ENCODE peak calls at places on chromosomes 11 and 22, in five cellular contexts. One of them, this sample, is unnamed.

GRCh38 chr11:60951909-60952741 is at the start of gene SLC15A3:
- DNase-seq in CD8-positive, alpha-beta T cell: peak
- DNase-seq in endodermal cell: peak
- DNase-seq in tibial nerve: peak
- DNase-seq in stomach: peak
- DNase-seq in this sample: peak

GRCh38 chr11:44305643-44306468 is 4.1 kb downstream of the ALX4 start:
- DNase-seq in CD8-positive, alpha-beta T cell: no peak
- DNase-seq in endodermal cell: peak
- DNase-seq in stomach: peak
- DNase-seq in tibial nerve: no peak
- DNase-seq in this sample: no peak

GRCh38 chr11:65546217-65546958 is 11.8 kb downstream of the LTBP3 start:
- DNase-seq in tibial nerve: peak
- DNase-seq in stomach: peak
- DNase-seq in CD8-positive, alpha-beta T cell: peak
- DNase-seq in endodermal cell: peak
- DNase-seq in this sample: peak

GRCh38 chr22:46500201-46500600 is 37.2 kb downstream of the CELSR1 start:
- DNase-seq in stomach: no peak
- DNase-seq in endodermal cell: peak
- DNase-seq in tibial nerve: no peak
- DNase-seq in CD8-positive, alpha-beta T cell: no peak
- DNase-seq in this sample: no peak

GRCh38 chr11:28674432-28675076 is 566.4 kb downstream of the METTL15 start:
- DNase-seq in endodermal cell: peak
- DNase-seq in tibial nerve: no peak
- DNase-seq in stomach: no peak
- DNase-seq in CD8-positive, alpha-beta T cell: no peak
- DNase-seq in this sample: no peak

GRCh38 chr22:19756288-19757128 is 4.1 kb upstream of the TBX1 start:
- DNase-seq in tibial nerve: no peak
- DNase-seq in endodermal cell: peak
- DNase-seq in stomach: peak
- DNase-seq in CD8-positive, alpha-beta T cell: peak
- DNase-seq in this sample: peak

GRCh38 chr11:45089845-45090499 is 56.5 kb upstream of the PRDM11 start:
- DNase-seq in CD8-positive, alpha-beta T cell: no peak
- DNase-seq in stomach: no peak
- DNase-seq in tibial nerve: no peak
- DNase-seq in endodermal cell: peak
- DNase-seq in this sample: no peak

GRCh38 chr11:17351510-17352176 is at the start of gene NCR3LG1:
- DNase-seq in tibial nerve: peak
- DNase-seq in stomach: peak
- DNase-seq in CD8-positive, alpha-beta T cell: peak
- DNase-seq in endodermal cell: peak
- DNase-seq in this sample: peak

GRCh38 chr11:21771097-21771496 is 421.8 kb upstream of the ANO5 start:
- DNase-seq in tibial nerve: no peak
- DNase-seq in endodermal cell: no peak
- DNase-seq in CD8-positive, alpha-beta T cell: no peak
- DNase-seq in stomach: no peak
- DNase-seq in this sample: no peak

GRCh38 chr11:44058275-44058674 is 7.8 kb upstream of the ACCS start:
- DNase-seq in CD8-positive, alpha-beta T cell: no peak
- DNase-seq in stomach: no peak
- DNase-seq in tibial nerve: no peak
- DNase-seq in endodermal cell: no peak
- DNase-seq in this sample: no peak

GRCh38 chr22:49630448-49630946 is 197.2 kb downstream of the BRD1 start:
- DNase-seq in tibial nerve: no peak
- DNase-seq in CD8-positive, alpha-beta T cell: no peak
- DNase-seq in endodermal cell: no peak
- DNase-seq in stomach: no peak
- DNase-seq in this sample: no peak

GRCh38 chr22:49629024-49629570 is 198.6 kb downstream of the BRD1 start:
- DNase-seq in stomach: no peak
- DNase-seq in tibial nerve: no peak
- DNase-seq in CD8-positive, alpha-beta T cell: no peak
- DNase-seq in endodermal cell: no peak
- DNase-seq in this sample: no peak

GRCh38 chr22:49628351-49629023 is 199.2 kb downstream of the BRD1 start:
- DNase-seq in tibial nerve: no peak
- DNase-seq in CD8-positive, alpha-beta T cell: no peak
- DNase-seq in stomach: no peak
- DNase-seq in endodermal cell: no peak
- DNase-seq in this sample: no peak

GRCh38 chr22:49627217-49628181 is 200.2 kb downstream of the BRD1 start:
- DNase-seq in CD8-positive, alpha-beta T cell: no peak
- DNase-seq in endodermal cell: peak
- DNase-seq in stomach: no peak
- DNase-seq in tibial nerve: no peak
- DNase-seq in this sample: no peak

DNA sequence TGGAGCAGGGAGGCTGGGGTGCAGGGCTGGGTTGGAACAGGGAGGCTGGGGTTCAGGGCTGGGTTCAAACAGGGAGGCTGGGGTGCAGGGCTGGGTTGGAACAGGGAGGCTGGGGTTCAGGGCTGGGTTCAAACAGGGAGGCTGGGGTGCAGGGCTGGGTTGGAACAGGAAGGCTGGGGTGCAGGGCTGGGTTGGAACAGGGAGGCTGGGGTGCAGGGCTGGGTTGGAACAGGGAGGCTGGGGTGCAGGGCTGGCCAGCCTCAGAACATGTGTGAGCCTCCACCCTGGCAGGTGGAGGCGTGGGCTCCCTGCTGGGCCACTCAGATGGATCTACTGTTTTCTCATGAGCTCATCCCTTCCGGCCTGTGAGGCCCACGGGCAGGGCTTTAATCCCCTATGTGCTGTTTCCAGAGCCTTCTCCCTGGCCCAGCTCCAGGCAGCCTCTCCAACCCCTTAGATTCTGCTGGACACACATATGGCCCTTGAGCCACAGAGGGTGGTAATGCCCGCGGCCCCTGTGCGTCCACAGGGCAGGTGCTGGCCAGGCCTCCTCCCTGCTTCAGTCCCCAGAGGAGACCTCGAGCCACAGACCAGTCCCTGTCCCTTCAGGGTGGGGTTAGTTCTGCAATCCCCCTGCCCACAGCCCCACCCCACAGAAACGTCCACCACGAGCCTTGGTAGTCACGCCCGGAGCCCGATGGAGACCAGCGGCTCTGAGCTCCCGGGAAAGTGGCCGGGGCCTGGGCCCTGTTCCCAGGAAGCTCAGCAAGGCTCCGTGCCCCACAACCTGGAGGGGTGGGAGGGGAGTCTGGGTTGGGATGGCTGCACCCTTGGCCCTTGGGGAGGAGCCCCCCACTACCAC is 197.9 kb downstream of the BRD1 start:
- DNase-seq in tibial nerve: no peak
- DNase-seq in endodermal cell: no peak
- DNase-seq in stomach: no peak
- DNase-seq in CD8-positive, alpha-beta T cell: no peak
- DNase-seq in this sample: no peak
- TF ChIP-seq CTCF in tibial nerve: no peak
- TF ChIP-seq CTCF in endodermal cell: no peak
- TF ChIP-seq CTCF in stomach: no peak
- TF ChIP-seq CTCF in CD8-positive, alpha-beta T cell: no peak
- TF ChIP-seq CTCF in this sample: no peak

DNA sequence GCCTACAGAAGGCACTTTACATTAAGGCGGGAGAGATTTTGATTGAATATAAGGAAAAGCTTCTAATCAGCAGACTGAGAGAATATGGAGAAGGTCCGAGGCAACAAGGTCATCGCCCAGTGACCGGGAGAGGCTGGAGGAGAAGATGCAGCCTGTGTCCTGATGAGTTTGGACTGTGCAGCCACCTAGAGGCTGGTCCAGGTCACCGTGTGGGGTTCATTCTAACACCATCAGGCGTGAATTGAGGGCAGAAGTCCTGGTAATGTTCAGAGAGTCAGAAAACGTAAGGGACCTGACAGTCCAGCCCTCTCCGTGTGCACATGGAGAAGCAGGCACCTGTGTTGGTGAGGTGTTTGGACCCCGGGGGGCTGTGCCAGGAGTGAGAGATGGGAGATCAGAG is 102.7 kb downstream of the FEZ1 start:
- DNase-seq in endodermal cell: no peak
- DNase-seq in tibial nerve: no peak
- DNase-seq in CD8-positive, alpha-beta T cell: no peak
- DNase-seq in stomach: no peak
- DNase-seq in this sample: no peak
- TF ChIP-seq CTCF in endodermal cell: peak
- TF ChIP-seq CTCF in tibial nerve: no peak
- TF ChIP-seq CTCF in CD8-positive, alpha-beta T cell: no peak
- TF ChIP-seq CTCF in stomach: no peak
- TF ChIP-seq CTCF in this sample: no peak

GRCh38 chr11:86212212-86212611 is 32.3 kb upstream of the EED start:
- DNase-seq in stomach: no peak
- DNase-seq in CD8-positive, alpha-beta T cell: no peak
- DNase-seq in tibial nerve: no peak
- DNase-seq in endodermal cell: no peak
- DNase-seq in this sample: no peak

GRCh38 chr11:86211619-86212018 is 32.9 kb upstream of the EED start:
- DNase-seq in stomach: no peak
- DNase-seq in CD8-positive, alpha-beta T cell: no peak
- DNase-seq in tibial nerve: no peak
- DNase-seq in endodermal cell: no peak
- DNase-seq in this sample: no peak

GRCh38 chr11:86210898-86211297 is 33.7 kb upstream of the EED start:
- DNase-seq in CD8-positive, alpha-beta T cell: no peak
- DNase-seq in tibial nerve: no peak
- DNase-seq in endodermal cell: no peak
- DNase-seq in stomach: no peak
- DNase-seq in this sample: no peak

GRCh38 chr11:86218125-86219081 is 26.1 kb upstream of the EED start:
- DNase-seq in endodermal cell: peak
- DNase-seq in CD8-positive, alpha-beta T cell: peak
- DNase-seq in stomach: peak
- DNase-seq in tibial nerve: peak
- DNase-seq in this sample: peak

GRCh38 chr11:86214710-86215109 is 29.8 kb upstream of the EED start:
- DNase-seq in CD8-positive, alpha-beta T cell: no peak
- DNase-seq in stomach: no peak
- DNase-seq in tibial nerve: no peak
- DNase-seq in endodermal cell: no peak
- DNase-seq in this sample: no peak
- TF ChIP-seq CTCF in CD8-positive, alpha-beta T cell: no peak
- TF ChIP-seq CTCF in stomach: no peak
- TF ChIP-seq CTCF in tibial nerve: no peak
- TF ChIP-seq CTCF in endodermal cell: peak
- TF ChIP-seq CTCF in this sample: no peak

DNA sequence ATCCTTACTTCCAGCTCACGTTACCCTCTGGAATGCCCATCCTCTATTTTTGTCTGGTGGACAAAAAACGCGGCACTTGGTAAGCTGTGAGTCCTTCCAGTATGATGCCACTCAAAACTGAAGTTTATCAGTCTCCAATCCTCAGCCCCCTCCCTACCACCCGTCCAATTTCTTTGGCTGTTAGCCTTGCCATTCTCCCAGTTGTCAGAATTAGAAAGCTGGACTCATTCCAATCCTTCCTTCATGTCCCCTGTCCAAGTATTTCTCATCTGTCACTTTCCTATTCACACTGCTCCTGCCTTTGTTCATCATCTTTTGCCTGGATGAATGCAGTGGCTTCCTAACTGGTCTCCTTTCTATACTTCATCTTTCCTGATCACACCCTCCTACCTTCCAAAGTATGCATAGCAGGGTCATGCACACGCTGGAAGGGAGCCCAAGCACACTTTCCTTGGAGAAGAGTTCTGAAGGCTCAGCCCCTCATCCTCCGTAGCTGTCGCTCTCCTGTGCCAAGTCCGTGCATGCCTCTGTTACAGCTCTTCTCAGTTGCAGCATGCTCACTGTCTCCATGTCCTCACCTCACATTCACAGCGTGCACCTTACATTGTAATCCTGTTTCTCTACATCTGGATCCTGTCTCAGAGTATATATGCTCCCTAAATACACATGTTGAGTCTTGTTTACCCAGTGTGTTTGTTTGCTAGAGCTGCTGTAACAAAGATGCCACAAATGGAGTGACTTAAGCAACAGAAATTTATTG is 19.4 kb downstream of the APLP2 start:
- DNase-seq in tibial nerve: no peak
- DNase-seq in endodermal cell: no peak
- DNase-seq in CD8-positive, alpha-beta T cell: no peak
- DNase-seq in stomach: no peak
- DNase-seq in this sample: peak
- TF ChIP-seq CTCF in tibial nerve: no peak
- TF ChIP-seq CTCF in endodermal cell: no peak
- TF ChIP-seq CTCF in CD8-positive, alpha-beta T cell: no peak
- TF ChIP-seq CTCF in stomach: no peak
- TF ChIP-seq CTCF in this sample: no peak

DNA sequence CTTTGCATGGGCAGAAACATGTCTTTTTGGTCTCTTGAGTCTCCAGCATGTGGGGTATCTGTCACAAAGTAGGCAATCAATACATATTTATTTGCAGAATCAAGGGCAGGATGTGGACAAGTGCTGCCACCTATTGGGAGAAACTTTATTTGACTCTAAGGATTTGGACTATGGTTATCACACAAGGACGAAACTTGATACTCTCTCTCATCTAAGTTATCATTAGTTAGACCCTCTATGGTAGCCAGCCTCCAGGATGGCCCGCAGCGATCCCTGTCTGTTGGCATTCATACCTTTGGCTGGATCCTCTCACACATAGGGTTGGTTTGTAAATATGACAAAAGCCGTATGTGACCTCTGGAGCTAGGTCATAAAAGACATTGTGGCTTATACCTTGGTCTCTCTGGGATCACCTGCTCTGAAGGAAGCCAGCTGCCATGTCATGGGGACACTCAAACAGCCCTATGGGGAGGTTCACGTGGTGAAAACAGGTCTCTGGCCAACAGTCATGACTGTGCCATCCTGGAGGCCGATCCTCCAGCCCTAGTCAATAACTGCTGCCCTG is 1.1 kb upstream of the FBXO7 start:
- DNase-seq in tibial nerve: no peak
- DNase-seq in endodermal cell: peak
- DNase-seq in stomach: no peak
- DNase-seq in CD8-positive, alpha-beta T cell: peak
- DNase-seq in this sample: no peak
- TF ChIP-seq CTCF in tibial nerve: peak
- TF ChIP-seq CTCF in endodermal cell: peak
- TF ChIP-seq CTCF in stomach: no peak
- TF ChIP-seq CTCF in CD8-positive, alpha-beta T cell: peak
- TF ChIP-seq CTCF in this sample: peak

This sample was measured in heart right ventricle.